ENCODE peak calls at places on chromosomes 7 and 10, in ten cellular contexts. L is glutamatergic neuron; F is tibial artery; R is HFFc6; X is fibroblast of pulmonary artery; B is T follicular helper cell; J is stimulated activated CD8-positive, alpha-beta memory T cell treated with anti-CD3 and anti-CD28 coated beads, Interleukin-7, amount 100 ng/mL, for 1 hour; T is naive B cell; N is lung; U is stimulated activated CD4-positive, alpha-beta T cell treated with anti-CD3 and anti-CD28 coated beads, Interleukin-2, amount 100 ng/mL, for 24 hours. E is an unnamed sample.

GRCh38 chr7:22665816-22666375 is 61.1 kb upstream of the IL6 start:
- DNase-seq in L (no peak), F (no peak), R (no peak), X (no peak), B (no peak), J (no peak), T (no peak), N (no peak), U (peak), E (no peak)

GRCh38 chr7:4603843-4604231 is 78.3 kb upstream of the FOXK1 start:
- DNase-seq in L (no peak), F (no peak), R (no peak), X (no peak), B (no peak), J (no peak), T (no peak), N (no peak), U (no peak), E (no peak)

GRCh38 chr10:62527019-62527827 is 153.1 kb downstream of the ZNF365 start:
- DNase-seq in L (no peak), F (peak), R (no peak), X (no peak), B (no peak), J (no peak), T (peak), N (no peak), U (peak), E (no peak)

GRCh38 chr10:55509168-55509567 is 708.1 kb upstream of the PCDH15 start:
- DNase-seq in L (no peak), F (no peak), R (no peak), X (no peak), B (no peak), J (no peak), T (no peak), N (no peak), U (no peak), E (no peak)

GRCh38 chr10:59839576-59839975 is 66.8 kb downstream of the CCDC6 start:
- DNase-seq in L (no peak), F (no peak), R (peak), X (peak), B (no peak), J (no peak), T (no peak), N (no peak), U (no peak), E (no peak)

GRCh38 chr7:151517601-151518104 is 2.0 kb downstream of the RHEB start:
- DNase-seq in L (no peak), F (no peak), R (no peak), X (no peak), B (no peak), J (no peak), T (no peak), N (no peak), U (no peak), E (no peak)

GRCh38 chr7:132568962-132569361 is 7.3 kb downstream of the PLXNA4 start:
- DNase-seq in L (no peak), F (no peak), R (no peak), X (no peak), B (no peak), J (no peak), T (no peak), N (no peak), U (no peak), E (no peak)

GRCh38 chr10:114375082-114375481 is 29.2 kb downstream of the AFAP1L2 start:
- DNase-seq in L (no peak), F (no peak), R (no peak), X (peak), B (no peak), J (no peak), T (no peak), N (no peak), U (no peak), E (no peak)

GRCh38 chr10:131080571-131080970 is 230.9 kb downstream of the TCERG1L start:
- DNase-seq in L (no peak), F (no peak), R (no peak), X (no peak), B (no peak), J (no peak), T (no peak), N (no peak), U (no peak), E (no peak)

GRCh38 chr7:601573-602340 is 82.1 kb upstream of the PDGFA start:
- DNase-seq in L (no peak), F (peak), R (no peak), X (peak), B (peak), J (peak), T (peak), N (peak), U (peak), E (peak)

GRCh38 chr10:12484945-12485805 is 135.8 kb downstream of the CAMK1D start:
- DNase-seq in L (no peak), F (peak), R (no peak), X (no peak), B (peak), J (no peak), T (no peak), N (no peak), U (peak), E (no peak)

GRCh38 chr10:78621183-78621789 is 447.5 kb upstream of the ZMIZ1 start:
- DNase-seq in L (no peak), F (no peak), R (no peak), X (no peak), B (no peak), J (no peak), T (no peak), N (no peak), U (no peak), E (no peak)

GRCh38 chr7:27607210-27607606 is 55.5 kb downstream of the HIBADH start:
- DNase-seq in L (no peak), F (no peak), R (no peak), X (no peak), B (no peak), J (no peak), T (no peak), N (no peak), U (no peak), E (no peak)

GRCh38 chr7:18555120-18555519 is 59.6 kb downstream of the HDAC9 start:
- DNase-seq in L (no peak), F (no peak), R (peak), X (peak), B (no peak), J (no peak), T (no peak), N (no peak), U (no peak), E (no peak)